ENCODE peak calls at places on chromosome 6, in four cellular contexts. H is body of pancreas; X is ovary; A is CD8-positive, alpha-beta memory T cell. K is an unnamed sample. For H3K27me3, the result is how much of the 10 kb centered on the place peaks cover.

GRCh38 chr6:52352239-52353008 is 9.5 kb upstream of the PAQR8 start:
- DNase-seq in H (no peak), A (no peak), X (no peak), K (no peak)

GRCh38 chr6:10478187-10479040 is 42.7 kb upstream of the GCNT2 start:
- DNase-seq in A (no peak), H (no peak), X (no peak), K (no peak)

GRCh38 chr6:16239090-16239797 is 857 bp downstream of the GMPR start:
- DNase-seq in X (peak), A (no peak), H (peak), K (peak)

GRCh38 chr6:140828833-140829232 is 1303.9 kb upstream of the GJE1 start:
- DNase-seq in A (no peak), X (no peak), H (no peak), K (no peak)

GRCh38 chr6:130183271-130184222 is 39.2 kb downstream of the SAMD3 start:
- DNase-seq in H (no peak), A (peak), X (no peak), K (no peak)

GRCh38 chr6:154154389-154154967 is 115.4 kb downstream of the OPRM1 start:
- DNase-seq in X (peak), H (peak), A (peak), K (peak)

GRCh38 chr6:56953597-56954388 is 1.1 kb upstream of the BEND6 start:
- DNase-seq in X (no peak), A (no peak), H (no peak), K (no peak)

GRCh38 chr6:121465101-121465500 is 29.7 kb downstream of the GJA1 start:
- DNase-seq in X (no peak), H (no peak), A (no peak), K (no peak)

GRCh38 chr6:169985121-169986015 is 233.9 kb downstream of the ERMARD start:
- DNase-seq in X (no peak), H (no peak), A (no peak), K (no peak)

GRCh38 chr6:1600764-1601615 is 8.7 kb upstream of the FOXC1 start:
- DNase-seq in X (no peak), A (no peak), H (no peak), K (no peak)
- H3K27me3 ChIP-seq in X (under half), A (half or more), H (under half), K (under half)

DNA sequence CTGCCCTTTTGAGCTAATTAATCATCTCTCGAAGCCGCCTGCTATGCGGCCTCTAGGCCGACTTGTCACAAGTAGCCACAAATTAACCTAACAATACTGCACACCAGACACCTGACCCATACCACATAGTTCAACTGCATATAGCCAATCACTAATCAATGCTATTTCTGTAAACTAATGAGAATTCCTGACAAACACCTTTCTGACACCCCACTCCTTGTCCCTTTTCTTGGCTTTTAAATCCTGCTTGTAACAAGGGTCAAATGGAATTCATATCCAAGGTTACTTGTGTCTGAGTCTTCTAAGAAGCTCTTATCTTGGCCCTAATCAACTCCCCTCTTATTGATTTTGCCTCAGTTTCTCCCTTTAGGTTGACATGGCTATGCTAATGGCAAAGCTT is 366.1 kb downstream of the NRN1 start:
- DNase-seq in A (no peak), H (no peak), X (no peak), K (no peak)
- H3K27ac ChIP-seq in A (no peak), H (no peak), X (no peak), K (no peak)

GRCh38 chr6:43768506-43768860 is 1.5 kb upstream of the VEGFA start:
- DNase-seq in A (no peak), H (no peak), X (no peak), K (no peak)

GRCh38 chr6:43767553-43768505 is 2.2 kb upstream of the VEGFA start:
- DNase-seq in X (peak), A (no peak), H (no peak), K (no peak)

GRCh38 chr6:43766426-43766825 is 3.6 kb upstream of the VEGFA start:
- DNase-seq in A (no peak), X (no peak), H (no peak), K (no peak)

GRCh38 chr6:43765776-43766175 is 4.2 kb upstream of the VEGFA start:
- DNase-seq in A (no peak), H (no peak), X (no peak), K (no peak)

DNA sequence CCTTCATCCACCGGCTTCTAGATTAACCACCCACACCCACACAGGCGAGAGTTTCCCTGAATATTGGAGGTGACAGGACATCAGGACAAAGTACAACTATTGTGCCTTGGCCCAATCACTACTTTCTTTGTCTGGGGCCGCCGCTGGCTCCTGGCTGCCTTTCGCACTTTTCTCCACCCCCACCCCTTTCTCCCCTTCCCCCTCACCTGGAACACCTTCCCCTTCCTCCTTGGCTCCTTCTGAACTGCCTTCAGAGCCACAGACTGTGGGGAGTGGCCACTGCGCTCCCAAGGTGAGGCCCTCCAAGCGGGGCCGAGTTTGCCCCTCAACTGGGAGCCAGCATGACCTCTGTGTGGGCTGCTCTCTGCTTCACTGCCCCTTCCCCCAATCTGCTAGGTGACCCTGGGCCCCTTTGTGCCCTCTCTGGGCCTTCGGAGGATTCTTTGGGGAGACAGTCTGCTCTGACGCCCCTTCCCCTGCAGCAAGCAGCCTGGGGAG is 3.0 kb upstream of the VEGFA start:
- DNase-seq in H (no peak), A (no peak), X (peak), K (no peak)
- H3K27me3 ChIP-seq in H (under half), A (under half), X (under half), K (under half)

GRCh38 chr6:137701942-137702341 is 165.1 kb upstream of the TNFAIP3 start:
- DNase-seq in H (no peak), A (no peak), X (no peak), K (no peak)
- H3K27ac ChIP-seq in H (no peak), A (no peak), X (peak), K (peak)